ENCODE peak calls at places on chromosomes 2 and 18, in five cellular contexts. L, J, X, K and R are unnamed samples.

GRCh38 chr2:192157776-192158175 is 37.0 kb downstream of the TMEFF2 start:
- DNase-seq in L (no peak), K (no peak), X (no peak), J (no peak), R (no peak)

GRCh38 chr2:177313162-177313781 is 48.7 kb upstream of the NFE2L2 start:
- DNase-seq in J (no peak), L (no peak), X (no peak), K (no peak), R (no peak)

GRCh38 chr2:81389203-81389602 is 1084.7 kb upstream of the LRRTM1 start:
- DNase-seq in L (no peak), J (no peak), X (no peak), K (no peak), R (no peak)

GRCh38 chr2:71466301-71467179 is 13.2 kb downstream of the DYSF start:
- DNase-seq in L (peak; percentile 66), K (peak; percentile 71), X (no peak), J (no peak), R (no peak)

GRCh38 chr2:120661551-120661950 is 74.1 kb upstream of the GLI2 start:
- DNase-seq in L (peak; percentile 59), K (no peak), X (no peak), J (no peak), R (peak; percentile 60)

GRCh38 chr18:54532222-54532621 is 58.8 kb upstream of the DYNAP start:
- DNase-seq in J (no peak), X (no peak), L (no peak), K (no peak), R (no peak)

GRCh38 chr2:60466161-60466702 is 87.2 kb downstream of the BCL11A start:
- DNase-seq in J (no peak), X (no peak), L (no peak), K (no peak), R (no peak)

GRCh38 chr2:224847431-224847830 is 131.3 kb upstream of the CCDC195 start:
- DNase-seq in J (no peak), X (no peak), K (no peak), L (no peak), R (no peak)

GRCh38 chr2:201444676-201445441 is 6.4 kb downstream of the TRAK2 start:
- DNase-seq in X (no peak), L (no peak), J (no peak), K (no peak), R (no peak)

GRCh38 chr18:10453885-10454772 is at the start of gene APCDD1:
- DNase-seq in J (no peak), L (peak; percentile 80), X (no peak), K (peak; percentile 88), R (peak; percentile 75)

GRCh38 chr2:74512744-74513604 is 1.3 kb upstream of the TLX2 start:
- DNase-seq in J (no peak), X (no peak), L (no peak), K (no peak), R (no peak)

GRCh38 chr2:29580223-29580622 is 341.2 kb downstream of the ALK start:
- DNase-seq in K (no peak), J (no peak), X (no peak), L (no peak), R (no peak)

GRCh38 chr2:230054079-230054478 is 14.6 kb downstream of the SLC16A14 start:
- DNase-seq in J (no peak), X (peak; percentile 73), K (no peak), L (no peak), R (no peak)

GRCh38 chr2:31556921-31557320 is 23.8 kb downstream of the SRD5A2 start:
- DNase-seq in K (no peak), X (no peak), L (no peak), J (no peak), R (no peak)

GRCh38 chr2:178008636-178009289 is 63.8 kb downstream of the PDE11A start:
- DNase-seq in J (no peak), X (no peak), L (peak; percentile 46), K (no peak), R (peak; percentile 48)

GRCh38 chr2:206443735-206444527 is 599 bp downstream of the ADAM23 start:
- DNase-seq in K (no peak), L (no peak), X (peak; percentile 7), J (no peak), R (peak; percentile 7)

GRCh38 chr18:55001625-55002024 is 42.4 kb upstream of the CCDC68 start:
- DNase-seq in J (no peak), K (no peak), L (no peak), X (no peak), R (no peak)

GRCh38 chr2:69010437-69011194 is 2.4 kb upstream of the ANTXR1 start:
- DNase-seq in J (no peak), K (no peak), L (no peak), X (no peak), R (no peak)

GRCh38 chr2:8059255-8059654 is 622.6 kb upstream of the ID2 start:
- DNase-seq in K (no peak), X (no peak), L (no peak), J (no peak), R (no peak)

GRCh38 chr2:36967236-36967876 is 1.0 kb upstream of the STRN start:
- DNase-seq in J (no peak), X (no peak), K (no peak), L (no peak), R (peak; percentile 54)

GRCh38 chr18:55318864-55319516 is 269.0 kb downstream of the TCF4 start:
- DNase-seq in J (no peak), K (no peak), X (no peak), L (no peak), R (no peak)

GRCh38 chr2:85656468-85656867 is 11.5 kb downstream of the SFTPB start:
- DNase-seq in J (no peak), L (no peak), K (peak; percentile 77), X (no peak), R (no peak)

GRCh38 chr2:80269806-80270205 is 34.7 kb downstream of the LRRTM1 start:
- DNase-seq in X (no peak), L (no peak), J (no peak), K (no peak), R (no peak)

GRCh38 chr2:5695641-5696350 is 3.6 kb downstream of the SOX11 start:
- DNase-seq in K (no peak), J (no peak), X (peak; percentile 27), L (no peak), R (no peak)

GRCh38 chr18:51890762-51891161 is 449.2 kb upstream of the DCC start:
- DNase-seq in J (no peak), K (peak; percentile 53), X (no peak), L (no peak), R (peak; percentile 44)

GRCh38 chr2:17557596-17557995 is 17.1 kb downstream of the VSNL1 start:
- DNase-seq in K (no peak), J (no peak), X (no peak), L (no peak), R (no peak)

GRCh38 chr2:36554531-36554930 is 43.4 kb downstream of the FEZ2 start:
- DNase-seq in J (no peak), L (no peak), X (no peak), K (no peak), R (no peak)

GRCh38 chr2:43478423-43479086 is 117.3 kb downstream of the THADA start:
- DNase-seq in L (no peak), X (no peak), K (no peak), J (no peak), R (no peak)

GRCh38 chr18:79509536-79509930 is 113.8 kb downstream of the NFATC1 start:
- DNase-seq in L (no peak), X (no peak), J (no peak), K (peak; percentile 25), R (peak; percentile 3)
- H3K4me3 ChIP-seq in L (no peak overlapping the region), X (no peak overlapping the region), J (no peak overlapping the region), K (no peak overlapping the region), R (no peak overlapping the region)

DNA sequence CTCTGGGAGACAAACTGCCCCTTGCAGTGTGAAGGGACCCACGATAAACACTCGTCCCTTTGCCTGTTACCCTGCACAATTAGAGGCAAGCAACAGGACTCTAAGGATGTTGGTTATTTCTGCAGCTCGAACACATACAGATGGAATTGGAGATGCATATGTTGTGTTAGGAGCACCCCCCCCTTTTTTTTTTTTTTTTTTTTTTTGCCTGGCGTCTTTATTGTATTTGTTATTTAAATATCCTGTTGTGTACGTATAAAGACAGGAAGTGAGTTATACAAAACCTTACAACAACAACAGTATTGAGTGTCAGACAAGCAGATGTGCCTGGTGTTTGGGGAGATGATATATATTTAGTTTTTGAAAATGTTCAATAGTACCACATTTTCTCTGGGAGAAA is 23.0 kb upstream of the ZNF516 start:
- DNase-seq in J (no peak), K (no peak), L (no peak), X (no peak), R (no peak)
- H3K27ac ChIP-seq in J (no peak overlapping the region), K (no peak overlapping the region), L (no peak overlapping the region), X (no peak overlapping the region), R (no peak overlapping the region)

GRCh38 chr2:468631-469310 is 180.9 kb upstream of the ALKAL2 start:
- DNase-seq in K (no peak), L (no peak), J (no peak), X (no peak), R (no peak)
- H3K4me3 ChIP-seq in K (peak overlapping the region; percentile 14), L (no peak overlapping the region), J (no peak overlapping the region), X (no peak overlapping the region), R (no peak overlapping the region)

GRCh38 chr2:111522231-111522768 is 361.7 kb downstream of the ANAPC1 start:
- DNase-seq in L (no peak), J (no peak), X (no peak), K (no peak), R (no peak)
- H3K27ac ChIP-seq in L (no peak overlapping the region), J (no peak overlapping the region), X (no peak overlapping the region), K (no peak overlapping the region), R (no peak overlapping the region)

GRCh38 chr18:4599312-4599711 is 144.2 kb upstream of the DLGAP1 start:
- DNase-seq in K (no peak), X (no peak), J (no peak), L (no peak), R (no peak)
- H3K4me3 ChIP-seq in K (no peak overlapping the region), X (no peak overlapping the region), J (no peak overlapping the region), L (no peak overlapping the region), R (no peak overlapping the region)